ENCODE peak calls at places on chromosomes 1 and 21, in nine cellular contexts. One of them, this sample, is unnamed.

GRCh38 chr1:118303534-118303933 is 118.5 kb upstream of the SPAG17 start:
- DNase-seq in heart left ventricle: no peak
- DNase-seq in K562: no peak
- DNase-seq in endothelial cell of umbilical vein: no peak
- DNase-seq in lower leg skin: no peak
- DNase-seq in HCT116: no peak
- DNase-seq in uterus: no peak
- DNase-seq in adrenal gland: no peak
- DNase-seq in ovary: no peak
- DNase-seq in this sample: no peak

GRCh38 chr1:160061376-160062100 is 8.4 kb downstream of the KCNJ10 start:
- DNase-seq in heart left ventricle: no peak
- DNase-seq in K562: no peak
- DNase-seq in endothelial cell of umbilical vein: no peak
- DNase-seq in lower leg skin: no peak
- DNase-seq in HCT116: no peak
- DNase-seq in uterus: no peak
- DNase-seq in adrenal gland: no peak
- DNase-seq in ovary: no peak
- DNase-seq in this sample: no peak

GRCh38 chr1:53410100-53410541 is 49.1 kb upstream of the DMRTB1 start:
- DNase-seq in heart left ventricle: no peak
- DNase-seq in K562: no peak
- DNase-seq in endothelial cell of umbilical vein: no peak
- DNase-seq in lower leg skin: peak; percentile 78
- DNase-seq in HCT116: no peak
- DNase-seq in uterus: no peak
- DNase-seq in adrenal gland: no peak
- DNase-seq in ovary: no peak
- DNase-seq in this sample: no peak

GRCh38 chr1:34060901-34061415 is 104.1 kb downstream of the CSMD2 start:
- DNase-seq in heart left ventricle: peak; percentile 59
- DNase-seq in K562: no peak
- DNase-seq in endothelial cell of umbilical vein: no peak
- DNase-seq in lower leg skin: no peak
- DNase-seq in HCT116: no peak
- DNase-seq in uterus: no peak
- DNase-seq in adrenal gland: no peak
- DNase-seq in ovary: no peak
- DNase-seq in this sample: no peak

GRCh38 chr21:33972539-33972938 is 56.9 kb upstream of the ATP5PO start:
- DNase-seq in heart left ventricle: no peak
- DNase-seq in K562: no peak
- DNase-seq in endothelial cell of umbilical vein: no peak
- DNase-seq in lower leg skin: no peak
- DNase-seq in HCT116: no peak
- DNase-seq in uterus: no peak
- DNase-seq in adrenal gland: no peak
- DNase-seq in ovary: no peak
- DNase-seq in this sample: no peak

GRCh38 chr1:36436820-36437219 is 13.4 kb downstream of the OSCP1 start:
- DNase-seq in heart left ventricle: no peak
- DNase-seq in K562: no peak
- DNase-seq in endothelial cell of umbilical vein: no peak
- DNase-seq in lower leg skin: no peak
- DNase-seq in HCT116: peak; percentile 75
- DNase-seq in uterus: no peak
- DNase-seq in adrenal gland: no peak
- DNase-seq in ovary: no peak
- DNase-seq in this sample: peak; percentile 22

GRCh38 chr1:84272401-84272800 is 29.1 kb upstream of the SAMD13 start:
- DNase-seq in heart left ventricle: no peak
- DNase-seq in K562: no peak
- DNase-seq in endothelial cell of umbilical vein: no peak
- DNase-seq in lower leg skin: no peak
- DNase-seq in HCT116: no peak
- DNase-seq in uterus: no peak
- DNase-seq in adrenal gland: no peak
- DNase-seq in ovary: no peak
- DNase-seq in this sample: no peak

GRCh38 chr1:247110627-247111258 is 6.6 kb upstream of the ZNF669 start:
- DNase-seq in heart left ventricle: no peak
- DNase-seq in K562: peak; percentile 72
- DNase-seq in endothelial cell of umbilical vein: no peak
- DNase-seq in lower leg skin: no peak
- DNase-seq in HCT116: no peak
- DNase-seq in uterus: no peak
- DNase-seq in adrenal gland: no peak
- DNase-seq in ovary: no peak
- DNase-seq in this sample: no peak

GRCh38 chr1:183019126-183019740 is 4.0 kb upstream of the LAMC1 start:
- DNase-seq in heart left ventricle: no peak
- DNase-seq in K562: no peak
- DNase-seq in endothelial cell of umbilical vein: peak; percentile 84
- DNase-seq in lower leg skin: no peak
- DNase-seq in HCT116: no peak
- DNase-seq in uterus: no peak
- DNase-seq in adrenal gland: no peak
- DNase-seq in ovary: no peak
- DNase-seq in this sample: no peak

GRCh38 chr1:1777510-1777909 is 760 bp downstream of the NADK start:
- DNase-seq in heart left ventricle: peak; percentile 45
- DNase-seq in K562: peak; percentile 50
- DNase-seq in endothelial cell of umbilical vein: no peak
- DNase-seq in lower leg skin: peak; percentile 87
- DNase-seq in HCT116: peak; percentile 10
- DNase-seq in uterus: no peak
- DNase-seq in adrenal gland: peak; percentile 74
- DNase-seq in ovary: peak; percentile 67
- DNase-seq in this sample: no peak

GRCh38 chr1:100414693-100415092 is 62.4 kb downstream of the CDC14A start:
- DNase-seq in heart left ventricle: no peak
- DNase-seq in K562: no peak
- DNase-seq in endothelial cell of umbilical vein: no peak
- DNase-seq in lower leg skin: no peak
- DNase-seq in HCT116: no peak
- DNase-seq in uterus: no peak
- DNase-seq in adrenal gland: no peak
- DNase-seq in ovary: no peak
- DNase-seq in this sample: no peak

GRCh38 chr1:66654643-66655042 is 97.6 kb upstream of the DYNLT5 start:
- DNase-seq in heart left ventricle: peak; percentile 44
- DNase-seq in K562: no peak
- DNase-seq in endothelial cell of umbilical vein: no peak
- DNase-seq in lower leg skin: no peak
- DNase-seq in HCT116: no peak
- DNase-seq in uterus: no peak
- DNase-seq in adrenal gland: no peak
- DNase-seq in ovary: no peak
- DNase-seq in this sample: no peak

GRCh38 chr1:218347713-218348627 is 2.8 kb downstream of the TGFB2 start:
- DNase-seq in heart left ventricle: no peak
- DNase-seq in K562: no peak
- DNase-seq in endothelial cell of umbilical vein: peak; percentile 79
- DNase-seq in lower leg skin: no peak
- DNase-seq in HCT116: no peak
- DNase-seq in uterus: no peak
- DNase-seq in adrenal gland: peak; percentile 43
- DNase-seq in ovary: no peak
- DNase-seq in this sample: no peak

GRCh38 chr1:221795400-221795799 is 53.5 kb upstream of the DUSP10 start:
- DNase-seq in heart left ventricle: no peak
- DNase-seq in K562: no peak
- DNase-seq in endothelial cell of umbilical vein: no peak
- DNase-seq in lower leg skin: no peak
- DNase-seq in HCT116: no peak
- DNase-seq in uterus: no peak
- DNase-seq in adrenal gland: no peak
- DNase-seq in ovary: no peak
- DNase-seq in this sample: no peak

GRCh38 chr1:221794925-221795324 is 53.0 kb upstream of the DUSP10 start:
- DNase-seq in heart left ventricle: no peak
- DNase-seq in K562: no peak
- DNase-seq in endothelial cell of umbilical vein: no peak
- DNase-seq in lower leg skin: no peak
- DNase-seq in HCT116: no peak
- DNase-seq in uterus: no peak
- DNase-seq in adrenal gland: no peak
- DNase-seq in ovary: no peak
- DNase-seq in this sample: no peak

GRCh38 chr1:221794079-221794670 is 52.3 kb upstream of the DUSP10 start:
- DNase-seq in heart left ventricle: no peak
- DNase-seq in K562: no peak
- DNase-seq in endothelial cell of umbilical vein: no peak
- DNase-seq in lower leg skin: no peak
- DNase-seq in HCT116: no peak
- DNase-seq in uterus: no peak
- DNase-seq in adrenal gland: no peak
- DNase-seq in ovary: no peak
- DNase-seq in this sample: no peak

GRCh38 chr1:221791846-221792245 is 50.0 kb upstream of the DUSP10 start:
- DNase-seq in heart left ventricle: no peak
- DNase-seq in K562: no peak
- DNase-seq in endothelial cell of umbilical vein: no peak
- DNase-seq in lower leg skin: no peak
- DNase-seq in HCT116: no peak
- DNase-seq in uterus: no peak
- DNase-seq in adrenal gland: no peak
- DNase-seq in ovary: no peak
- DNase-seq in this sample: no peak

DNA sequence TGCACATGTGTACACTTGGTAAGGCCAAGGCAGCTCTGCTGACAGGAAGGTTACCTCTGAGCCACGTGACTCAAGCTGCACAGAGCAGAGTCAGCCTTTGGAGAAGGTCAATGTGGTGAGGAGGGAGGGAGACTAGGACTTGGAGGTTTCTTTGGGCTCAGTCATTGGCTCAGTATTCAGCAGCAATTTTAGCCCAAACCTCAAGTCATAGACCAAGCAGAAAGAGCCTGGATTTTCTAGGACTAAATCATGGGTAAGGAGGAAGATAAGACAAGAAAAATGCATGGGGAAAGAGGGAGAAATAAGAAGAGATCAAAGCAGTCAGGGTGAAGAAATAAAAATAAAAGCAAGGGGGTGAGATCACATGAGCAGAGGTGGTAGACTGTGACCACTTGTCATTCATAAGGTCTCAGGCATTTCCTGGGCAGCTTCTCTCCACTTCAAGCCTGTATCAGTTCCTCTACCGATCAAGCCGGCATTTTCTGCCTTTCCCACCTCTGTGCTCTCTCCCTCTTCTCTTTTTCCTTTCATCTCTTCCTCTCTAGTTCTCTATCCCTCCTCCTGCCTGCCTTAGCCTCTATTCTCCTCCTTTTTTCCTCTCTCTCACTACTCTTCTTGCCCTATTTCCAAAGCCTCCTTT is 51.7 kb upstream of the DUSP10 start:
- DNase-seq in heart left ventricle: no peak
- DNase-seq in K562: no peak
- DNase-seq in endothelial cell of umbilical vein: no peak
- DNase-seq in lower leg skin: no peak
- DNase-seq in HCT116: no peak
- DNase-seq in uterus: no peak
- DNase-seq in adrenal gland: no peak
- DNase-seq in ovary: no peak
- DNase-seq in this sample: no peak
- TF ChIP-seq POLR2A in heart left ventricle: no peak
- TF ChIP-seq POLR2A in K562: no peak
- TF ChIP-seq POLR2A in endothelial cell of umbilical vein: no peak
- TF ChIP-seq POLR2A in lower leg skin: no peak
- TF ChIP-seq POLR2A in HCT116: no peak
- TF ChIP-seq POLR2A in uterus: no peak
- TF ChIP-seq POLR2A in adrenal gland: no peak
- TF ChIP-seq POLR2A in ovary: no peak
- TF ChIP-seq POLR2A in this sample: no peak

GRCh38 chr1:22234631-22235030 is 91.7 kb upstream of the WNT4 start:
- DNase-seq in heart left ventricle: no peak
- DNase-seq in K562: no peak
- DNase-seq in endothelial cell of umbilical vein: no peak
- DNase-seq in lower leg skin: no peak
- DNase-seq in HCT116: no peak
- DNase-seq in uterus: no peak
- DNase-seq in adrenal gland: no peak
- DNase-seq in ovary: no peak
- DNase-seq in this sample: no peak
- TF ChIP-seq POLR2A in heart left ventricle: no peak
- TF ChIP-seq POLR2A in K562: no peak
- TF ChIP-seq POLR2A in endothelial cell of umbilical vein: no peak
- TF ChIP-seq POLR2A in lower leg skin: no peak
- TF ChIP-seq POLR2A in HCT116: no peak
- TF ChIP-seq POLR2A in uterus: no peak
- TF ChIP-seq POLR2A in adrenal gland: no peak
- TF ChIP-seq POLR2A in ovary: no peak
- TF ChIP-seq POLR2A in this sample: no peak

GRCh38 chr1:27097484-27097917 is 57.4 kb downstream of the SLC9A1 start:
- DNase-seq in heart left ventricle: peak; percentile 76
- DNase-seq in K562: peak; percentile 90
- DNase-seq in endothelial cell of umbilical vein: peak; percentile 64
- DNase-seq in lower leg skin: peak; percentile 96
- DNase-seq in HCT116: peak; percentile 45
- DNase-seq in uterus: peak; percentile 87
- DNase-seq in adrenal gland: peak; percentile 88
- DNase-seq in ovary: peak; percentile 83
- DNase-seq in this sample: peak; percentile 63
- TF ChIP-seq POLR2A in heart left ventricle: no peak
- TF ChIP-seq POLR2A in K562: no peak
- TF ChIP-seq POLR2A in endothelial cell of umbilical vein: no peak
- TF ChIP-seq POLR2A in lower leg skin: no peak
- TF ChIP-seq POLR2A in HCT116: no peak
- TF ChIP-seq POLR2A in uterus: no peak
- TF ChIP-seq POLR2A in adrenal gland: no peak
- TF ChIP-seq POLR2A in ovary: no peak
- TF ChIP-seq POLR2A in this sample: no peak

GRCh38 chr21:44800103-44800502 is 1.5 kb downstream of the UBE2G2 start:
- DNase-seq in heart left ventricle: no peak
- DNase-seq in K562: peak; percentile 39
- DNase-seq in endothelial cell of umbilical vein: peak; percentile 43
- DNase-seq in lower leg skin: no peak
- DNase-seq in HCT116: no peak
- DNase-seq in uterus: no peak
- DNase-seq in adrenal gland: no peak
- DNase-seq in ovary: no peak
- DNase-seq in this sample: no peak

GRCh38 chr21:44801468-44802395 is at the start of gene UBE2G2:
- DNase-seq in heart left ventricle: peak; percentile 82
- DNase-seq in K562: peak; percentile 97
- DNase-seq in endothelial cell of umbilical vein: peak; percentile 80
- DNase-seq in lower leg skin: peak; percentile 96
- DNase-seq in HCT116: peak; percentile 27
- DNase-seq in uterus: peak; percentile 85
- DNase-seq in adrenal gland: peak; percentile 80
- DNase-seq in ovary: peak; percentile 89
- DNase-seq in this sample: peak; percentile 98

GRCh38 chr21:44803651-44804050 is 2.0 kb upstream of the UBE2G2 start:
- DNase-seq in heart left ventricle: no peak
- DNase-seq in K562: peak; percentile 51
- DNase-seq in endothelial cell of umbilical vein: no peak
- DNase-seq in lower leg skin: no peak
- DNase-seq in HCT116: no peak
- DNase-seq in uterus: no peak
- DNase-seq in adrenal gland: no peak
- DNase-seq in ovary: no peak
- DNase-seq in this sample: no peak

GRCh38 chr21:44802396-44803153 is 955 bp upstream of the UBE2G2 start:
- DNase-seq in heart left ventricle: no peak
- DNase-seq in K562: peak; percentile 64
- DNase-seq in endothelial cell of umbilical vein: no peak
- DNase-seq in lower leg skin: no peak
- DNase-seq in HCT116: no peak
- DNase-seq in uterus: no peak
- DNase-seq in adrenal gland: no peak
- DNase-seq in ovary: no peak
- DNase-seq in this sample: peak; percentile 42

GRCh38 chr21:44800971-44801467 is 601 bp downstream of the UBE2G2 start:
- DNase-seq in heart left ventricle: no peak
- DNase-seq in K562: peak; percentile 72
- DNase-seq in endothelial cell of umbilical vein: peak; percentile 39
- DNase-seq in lower leg skin: no peak
- DNase-seq in HCT116: peak; percentile 29
- DNase-seq in uterus: no peak
- DNase-seq in adrenal gland: no peak
- DNase-seq in ovary: no peak
- DNase-seq in this sample: peak; percentile 54
- TF ChIP-seq POLR2A in heart left ventricle: no peak
- TF ChIP-seq POLR2A in K562: no peak
- TF ChIP-seq POLR2A in endothelial cell of umbilical vein: no peak
- TF ChIP-seq POLR2A in lower leg skin: no peak
- TF ChIP-seq POLR2A in HCT116: no peak
- TF ChIP-seq POLR2A in uterus: no peak
- TF ChIP-seq POLR2A in adrenal gland: no peak
- TF ChIP-seq POLR2A in ovary: no peak
- TF ChIP-seq POLR2A in this sample: no peak

This sample was measured in H54.